ENCODE peak calls at places on chromosome 9, in five cellular contexts. One of them, this sample, is unnamed.

GRCh38 chr9:132878695-132879064 is at the start of gene SPACA9:
- DNase-seq in body of pancreas: peak; percentile 57
- DNase-seq in K562: peak; percentile 57
- DNase-seq in Peyer's patch: peak; percentile 77
- DNase-seq in HCT116: peak; percentile 10
- DNase-seq in this sample: peak; percentile 89

GRCh38 chr9:132381966-132382541 is 24.6 kb downstream of the TTF1 start:
- DNase-seq in HCT116: no peak
- DNase-seq in body of pancreas: peak; percentile 56
- DNase-seq in Peyer's patch: no peak
- DNase-seq in K562: no peak
- DNase-seq in this sample: no peak

GRCh38 chr9:135910757-135911156 is 3.4 kb upstream of the CAMSAP1 start:
- DNase-seq in K562: no peak
- DNase-seq in Peyer's patch: no peak
- DNase-seq in HCT116: no peak
- DNase-seq in body of pancreas: no peak
- DNase-seq in this sample: peak; percentile 54

GRCh38 chr9:115985657-115986056 is 167.9 kb upstream of the PAPPA start:
- DNase-seq in Peyer's patch: no peak
- DNase-seq in HCT116: no peak
- DNase-seq in body of pancreas: no peak
- DNase-seq in K562: no peak
- DNase-seq in this sample: no peak

GRCh38 chr9:78898239-78898638 is 601.3 kb downstream of the PSAT1 start:
- DNase-seq in K562: no peak
- DNase-seq in HCT116: no peak
- DNase-seq in body of pancreas: no peak
- DNase-seq in Peyer's patch: no peak
- DNase-seq in this sample: no peak

GRCh38 chr9:18921677-18922076 is 111.3 kb downstream of the SAXO1 start:
- DNase-seq in body of pancreas: no peak
- DNase-seq in HCT116: no peak
- DNase-seq in Peyer's patch: no peak
- DNase-seq in K562: no peak
- DNase-seq in this sample: no peak

GRCh38 chr9:7148243-7148765 is 390.5 kb downstream of the KDM4C start:
- DNase-seq in K562: no peak
- DNase-seq in Peyer's patch: no peak
- DNase-seq in body of pancreas: no peak
- DNase-seq in HCT116: no peak
- DNase-seq in this sample: no peak

GRCh38 chr9:133534346-133535284 is at the start of gene ADAMTSL2:
- DNase-seq in body of pancreas: peak; percentile 57
- DNase-seq in K562: no peak
- DNase-seq in HCT116: no peak
- DNase-seq in Peyer's patch: peak; percentile 59
- DNase-seq in this sample: peak; percentile 87

GRCh38 chr9:99745085-99745484 is 76.6 kb upstream of the NR4A3 start:
- DNase-seq in Peyer's patch: no peak
- DNase-seq in HCT116: no peak
- DNase-seq in K562: no peak
- DNase-seq in body of pancreas: no peak
- DNase-seq in this sample: no peak

GRCh38 chr9:110700953-110701352 is 32.4 kb downstream of the MUSK start:
- DNase-seq in body of pancreas: no peak
- DNase-seq in HCT116: no peak
- DNase-seq in K562: no peak
- DNase-seq in Peyer's patch: no peak
- DNase-seq in this sample: no peak

GRCh38 chr9:83034026-83034425 is 28.9 kb downstream of the RASEF start:
- DNase-seq in K562: no peak
- DNase-seq in HCT116: no peak
- DNase-seq in body of pancreas: no peak
- DNase-seq in Peyer's patch: no peak
- DNase-seq in this sample: no peak

GRCh38 chr9:113302792-113303418 is at the start of gene RNF183:
- DNase-seq in HCT116: no peak
- DNase-seq in K562: no peak
- DNase-seq in Peyer's patch: no peak
- DNase-seq in body of pancreas: no peak
- DNase-seq in this sample: no peak

GRCh38 chr9:4689013-4689412 is 9.6 kb downstream of the CDC37L1 start:
- DNase-seq in K562: no peak
- DNase-seq in HCT116: no peak
- DNase-seq in Peyer's patch: no peak
- DNase-seq in body of pancreas: no peak
- DNase-seq in this sample: no peak

GRCh38 chr9:113612828-113613227 is 149.3 kb downstream of the RGS3 start:
- DNase-seq in body of pancreas: no peak
- DNase-seq in Peyer's patch: peak; percentile 33
- DNase-seq in HCT116: no peak
- DNase-seq in K562: no peak
- DNase-seq in this sample: no peak

GRCh38 chr9:123544007-123544827 is 188.2 kb downstream of the CRB2 start:
- DNase-seq in Peyer's patch: no peak
- DNase-seq in body of pancreas: no peak
- DNase-seq in HCT116: peak; percentile 12
- DNase-seq in K562: peak; percentile 45
- DNase-seq in this sample: no peak

GRCh38 chr9:137453643-137454081 is 5.5 kb downstream of the NSMF start:
- DNase-seq in Peyer's patch: peak; percentile 74
- DNase-seq in HCT116: no peak
- DNase-seq in K562: peak; percentile 90
- DNase-seq in body of pancreas: peak; percentile 77
- DNase-seq in this sample: peak; percentile 93

GRCh38 chr9:93958875-93959682 is 3.9 kb upstream of the BARX1 start:
- DNase-seq in K562: no peak
- DNase-seq in body of pancreas: no peak
- DNase-seq in Peyer's patch: no peak
- DNase-seq in HCT116: no peak
- DNase-seq in this sample: peak; percentile 64

GRCh38 chr9:111730937-111731567 is 63.7 kb downstream of the SHOC1 start:
- DNase-seq in K562: no peak
- DNase-seq in HCT116: no peak
- DNase-seq in Peyer's patch: no peak
- DNase-seq in body of pancreas: no peak
- DNase-seq in this sample: no peak

GRCh38 chr9:4553951-4554381 is 63.7 kb downstream of the SLC1A1 start:
- DNase-seq in body of pancreas: no peak
- DNase-seq in Peyer's patch: no peak
- DNase-seq in K562: no peak
- DNase-seq in HCT116: no peak
- DNase-seq in this sample: no peak

GRCh38 chr9:752681-753200 is 88.8 kb upstream of the DMRT1 start:
- DNase-seq in Peyer's patch: no peak
- DNase-seq in HCT116: no peak
- DNase-seq in body of pancreas: no peak
- DNase-seq in K562: no peak
- DNase-seq in this sample: peak; percentile 34

GRCh38 chr9:92984976-92985375 is 37.7 kb downstream of the FGD3 start:
- DNase-seq in K562: no peak
- DNase-seq in Peyer's patch: no peak
- DNase-seq in HCT116: no peak
- DNase-seq in body of pancreas: no peak
- DNase-seq in this sample: no peak

GRCh38 chr9:38682713-38683112 is 37.2 kb downstream of the FAM240B start:
- DNase-seq in K562: no peak
- DNase-seq in body of pancreas: no peak
- DNase-seq in Peyer's patch: no peak
- DNase-seq in HCT116: peak; percentile 67
- DNase-seq in this sample: no peak

GRCh38 chr9:7901676-7902075 is 102.1 kb upstream of the DMAC1 start:
- DNase-seq in body of pancreas: no peak
- DNase-seq in HCT116: no peak
- DNase-seq in Peyer's patch: no peak
- DNase-seq in K562: no peak
- DNase-seq in this sample: no peak

GRCh38 chr9:127149010-127149409 is 26.6 kb upstream of the ANGPTL2 start:
- DNase-seq in body of pancreas: no peak
- DNase-seq in Peyer's patch: no peak
- DNase-seq in K562: no peak
- DNase-seq in HCT116: no peak
- DNase-seq in this sample: peak; percentile 56

GRCh38 chr9:33244150-33244784 is 4.3 kb downstream of the SPINK4 start:
- DNase-seq in body of pancreas: no peak
- DNase-seq in Peyer's patch: peak; percentile 41
- DNase-seq in HCT116: no peak
- DNase-seq in K562: no peak
- DNase-seq in this sample: peak; percentile 36

GRCh38 chr9:93577940-93578682 is 1.7 kb downstream of the PHF2 start:
- DNase-seq in body of pancreas: no peak
- DNase-seq in HCT116: no peak
- DNase-seq in K562: no peak
- DNase-seq in Peyer's patch: peak; percentile 51
- DNase-seq in this sample: no peak

GRCh38 chr9:70954126-70954525 is 167.3 kb downstream of the TRPM3 start:
- DNase-seq in body of pancreas: no peak
- DNase-seq in K562: no peak
- DNase-seq in Peyer's patch: no peak
- DNase-seq in HCT116: peak; percentile 2
- DNase-seq in this sample: no peak

GRCh38 chr9:35495984-35496383 is 6.1 kb downstream of the RUSC2 start:
- DNase-seq in HCT116: no peak
- DNase-seq in K562: no peak
- DNase-seq in Peyer's patch: no peak
- DNase-seq in body of pancreas: no peak
- DNase-seq in this sample: no peak

GRCh38 chr9:70477907-70478480 is 63.5 kb upstream of the KLF9 start:
- DNase-seq in K562: no peak
- DNase-seq in HCT116: no peak
- DNase-seq in body of pancreas: peak; percentile 25
- DNase-seq in Peyer's patch: no peak
- DNase-seq in this sample: peak; percentile 69

GRCh38 chr9:106916491-106917235 is 53.7 kb downstream of the ZNF462 start:
- DNase-seq in Peyer's patch: no peak
- DNase-seq in body of pancreas: peak; percentile 52
- DNase-seq in HCT116: peak; percentile 80
- DNase-seq in K562: no peak
- DNase-seq in this sample: peak; percentile 71

GRCh38 chr9:97928968-97929604 is 6.8 kb upstream of the TRMO start:
- DNase-seq in K562: no peak
- DNase-seq in HCT116: no peak
- DNase-seq in body of pancreas: no peak
- DNase-seq in Peyer's patch: no peak
- DNase-seq in this sample: no peak

GRCh38 chr9:126363847-126364671 is 37.4 kb downstream of the MVB12B start:
- DNase-seq in K562: no peak
- DNase-seq in HCT116: no peak
- DNase-seq in Peyer's patch: no peak
- DNase-seq in body of pancreas: no peak
- DNase-seq in this sample: no peak

DNA sequence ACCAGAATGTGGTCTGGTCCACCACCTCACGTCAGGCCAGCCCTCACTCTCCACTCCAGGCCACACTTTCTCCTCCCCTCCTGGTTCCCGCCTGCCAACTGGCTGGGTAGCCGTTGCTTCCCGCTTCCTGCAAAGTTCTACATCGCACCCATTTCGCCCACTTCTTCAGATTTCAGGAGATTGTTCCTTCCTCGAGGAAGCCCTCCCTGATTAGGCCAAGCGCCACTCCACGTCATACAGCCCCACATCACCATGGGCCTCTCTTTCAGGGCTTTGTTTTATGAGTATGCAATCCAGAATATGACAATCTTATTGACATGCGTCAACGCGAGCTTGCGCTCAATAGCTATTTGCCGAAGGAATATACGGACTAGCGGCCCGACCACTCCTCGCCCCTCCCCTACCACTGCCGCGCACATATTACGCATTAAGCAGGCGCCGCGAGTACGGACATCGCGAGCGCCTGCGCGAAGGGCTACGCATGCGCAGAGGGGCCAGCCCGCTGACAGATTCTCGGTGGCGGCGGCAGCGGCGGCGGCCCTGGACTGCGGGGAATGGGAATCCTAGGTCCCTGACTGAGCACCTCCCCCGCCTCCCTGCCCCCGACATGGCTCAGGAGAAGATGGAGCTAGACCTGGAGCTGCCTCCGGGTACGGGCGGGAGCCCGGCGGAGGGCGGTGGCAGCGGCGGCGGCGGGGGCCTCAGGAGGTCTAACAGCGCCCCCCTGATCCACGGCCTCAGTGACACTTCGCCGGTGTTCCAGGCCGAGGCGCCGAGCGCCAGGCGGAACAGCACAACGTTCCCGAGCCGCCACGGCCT is 74.7 kb downstream of the PIP5K1B start:
- DNase-seq in K562: peak; percentile 89
- DNase-seq in Peyer's patch: peak; percentile 95
- DNase-seq in body of pancreas: peak; percentile 95
- DNase-seq in HCT116: peak; percentile 81
- DNase-seq in this sample: peak; percentile 97
- TF ChIP-seq POLR2A in K562: peak; percentile 82
- TF ChIP-seq POLR2A in Peyer's patch: peak; percentile 87
- TF ChIP-seq POLR2A in body of pancreas: peak; percentile 73
- TF ChIP-seq POLR2A in HCT116: no peak
- TF ChIP-seq POLR2A in this sample: peak; percentile 84

GRCh38 chr9:117704024-117704575 is at the start of gene TLR4:
- DNase-seq in HCT116: no peak
- DNase-seq in body of pancreas: peak; percentile 70
- DNase-seq in Peyer's patch: peak; percentile 62
- DNase-seq in K562: no peak
- DNase-seq in this sample: peak; percentile 81
- TF ChIP-seq POLR2A in HCT116: no peak
- TF ChIP-seq POLR2A in body of pancreas: no peak
- TF ChIP-seq POLR2A in Peyer's patch: peak; percentile 44
- TF ChIP-seq POLR2A in K562: no peak
- TF ChIP-seq POLR2A in this sample: peak; percentile 43

GRCh38 chr9:21841133-21841532 is 38.7 kb downstream of the MTAP start:
- DNase-seq in body of pancreas: no peak
- DNase-seq in K562: no peak
- DNase-seq in Peyer's patch: no peak
- DNase-seq in HCT116: no peak
- DNase-seq in this sample: no peak
- TF ChIP-seq POLR2A in body of pancreas: no peak
- TF ChIP-seq POLR2A in K562: no peak
- TF ChIP-seq POLR2A in Peyer's patch: no peak
- TF ChIP-seq POLR2A in HCT116: no peak
- TF ChIP-seq POLR2A in this sample: no peak

GRCh38 chr9:91062281-91062680 is 260.7 kb downstream of the SYK start:
- DNase-seq in Peyer's patch: no peak
- DNase-seq in K562: no peak
- DNase-seq in body of pancreas: no peak
- DNase-seq in HCT116: no peak
- DNase-seq in this sample: no peak
- TF ChIP-seq POLR2A in Peyer's patch: no peak
- TF ChIP-seq POLR2A in K562: no peak
- TF ChIP-seq POLR2A in body of pancreas: no peak
- TF ChIP-seq POLR2A in HCT116: no peak
- TF ChIP-seq POLR2A in this sample: no peak

GRCh38 chr9:128361981-128362646 is 9.1 kb upstream of the URM1 start:
- DNase-seq in K562: peak; percentile 83
- DNase-seq in HCT116: peak; percentile 59
- DNase-seq in Peyer's patch: peak; percentile 85
- DNase-seq in body of pancreas: peak; percentile 90
- DNase-seq in this sample: peak; percentile 93
- TF ChIP-seq POLR2A in K562: peak; percentile 37
- TF ChIP-seq POLR2A in HCT116: no peak
- TF ChIP-seq POLR2A in Peyer's patch: no peak
- TF ChIP-seq POLR2A in body of pancreas: no peak
- TF ChIP-seq POLR2A in this sample: no peak

This sample was measured in sigmoid colon.